ENCODE peak calls at places on chromosomes 11 and 22, in nine cellular contexts. F is right lobe of liver, G is MM.1S, Y is stomach, C is upper lobe of right lung, J is heart right ventricle, N is kidney epithelial cell, V is pancreas, O is uterus. I is an unnamed sample. For H3K36me3, the result is how much of the 10 kb centered on the place peaks cover.

GRCh38 chr11:69122642-69123431 is 32.9 kb upstream of the SMIM38 start:
- DNase-seq in G (no peak), Y (peak), F (peak), O (no peak), C (peak), V (peak), N (peak), J (peak), I (no peak)

GRCh38 chr11:33266418-33267215 is 9.4 kb downstream of the HIPK3 start:
- DNase-seq in V (no peak), Y (no peak), G (no peak), C (peak), N (no peak), J (peak), O (peak), F (no peak), I (no peak)

GRCh38 chr11:76661835-76662434 is 8.6 kb downstream of the LRRC32 start:
- DNase-seq in N (no peak), Y (no peak), J (no peak), F (peak), O (no peak), G (no peak), V (peak), C (no peak), I (no peak)

GRCh38 chr22:49663823-49664222 is 163.8 kb downstream of the BRD1 start:
- DNase-seq in V (no peak), F (peak), N (no peak), O (no peak), J (no peak), Y (no peak), G (no peak), C (peak), I (no peak)

GRCh38 chr11:82927264-82927880 is 25.8 kb downstream of the DDIAS start:
- DNase-seq in Y (no peak), G (peak), V (no peak), F (no peak), C (no peak), J (peak), N (peak), O (no peak), I (no peak)

GRCh38 chr11:115707180-115707905 is 203.1 kb upstream of the CADM1 start:
- DNase-seq in C (no peak), V (no peak), N (no peak), Y (no peak), G (no peak), F (no peak), O (no peak), J (no peak), I (no peak)

GRCh38 chr11:112826788-112827187 is 134.4 kb upstream of the NCAM1 start:
- DNase-seq in O (no peak), N (no peak), F (no peak), J (no peak), C (no peak), Y (no peak), V (no peak), G (no peak), I (no peak)

GRCh38 chr11:82858556-82859091 is 41.6 kb downstream of the PRCP start:
- DNase-seq in J (no peak), O (no peak), G (no peak), Y (no peak), F (no peak), C (no peak), V (no peak), N (no peak), I (peak)

GRCh38 chr22:44224166-44224565 is 43.4 kb downstream of the PARVG start:
- DNase-seq in C (no peak), J (no peak), O (no peak), N (no peak), G (no peak), V (no peak), F (no peak), Y (no peak), I (no peak)

GRCh38 chr11:18472587-18472986 is 16.9 kb downstream of the LDHAL6A start:
- DNase-seq in O (no peak), G (no peak), J (no peak), C (no peak), N (no peak), V (no peak), F (no peak), Y (no peak), I (no peak)

GRCh38 chr22:40040927-40041326 is 46.2 kb downstream of the FAM83F start:
- DNase-seq in Y (no peak), J (peak), G (no peak), N (peak), F (peak), V (no peak), C (peak), O (peak), I (no peak)

GRCh38 chr11:131511794-131512193 is 141.4 kb downstream of the NTM start:
- DNase-seq in N (no peak), O (no peak), V (peak), Y (peak), J (no peak), F (peak), G (peak), C (no peak), I (no peak)

GRCh38 chr11:11486002-11486401 is 133.0 kb upstream of the CSNK2A3 start:
- DNase-seq in G (no peak), N (no peak), J (no peak), F (peak), C (peak), Y (peak), O (no peak), V (no peak), I (no peak)

GRCh38 chr11:87535513-87535912 is 497.8 kb downstream of the TMEM135 start:
- DNase-seq in Y (no peak), O (no peak), N (no peak), J (no peak), G (no peak), F (no peak), V (no peak), C (no peak), I (no peak)

GRCh38 chr22:44045171-44045570 is 21.1 kb downstream of the PARVB start:
- DNase-seq in G (no peak), C (no peak), J (no peak), F (no peak), O (no peak), N (no peak), Y (no peak), V (no peak), I (no peak)

GRCh38 chr11:11296434-11296833 is 56.6 kb downstream of the CSNK2A3 start:
- DNase-seq in Y (no peak), F (no peak), C (no peak), N (no peak), O (no peak), G (no peak), J (no peak), V (no peak), I (no peak)

GRCh38 chr11:72569966-72570892 is 104.0 kb downstream of the PDE2A start:
- DNase-seq in C (no peak), V (no peak), N (peak), O (no peak), Y (peak), G (no peak), F (peak), J (no peak), I (no peak)

GRCh38 chr22:38176170-38176741 is 5.4 kb downstream of the PLA2G6 start:
- DNase-seq in N (peak), Y (peak), F (no peak), J (peak), G (no peak), O (peak), C (peak), V (peak), I (peak)

GRCh38 chr22:30212363-30212995 is 34.1 kb downstream of the LIF start:
- DNase-seq in V (no peak), J (peak), G (no peak), N (peak), O (peak), Y (peak), F (no peak), C (peak), I (peak)

GRCh38 chr11:70666336-70666735 is 268.0 kb downstream of the CTTN start:
- DNase-seq in V (no peak), F (no peak), Y (no peak), C (no peak), O (no peak), G (no peak), N (no peak), J (no peak), I (no peak)

GRCh38 chr11:130162733-130163132 is 3.2 kb downstream of the ST14 start:
- DNase-seq in V (no peak), Y (no peak), J (no peak), C (no peak), N (no peak), F (no peak), G (peak), O (no peak), I (no peak)

GRCh38 chr22:37218771-37219411 is 6.6 kb upstream of the SSTR3 start:
- DNase-seq in C (no peak), G (peak), O (no peak), N (no peak), J (no peak), Y (no peak), F (no peak), V (no peak), I (no peak)

GRCh38 chr22:50162391-50162956 is 8.1 kb upstream of the PANX2 start:
- DNase-seq in Y (no peak), G (no peak), V (no peak), C (no peak), J (no peak), N (no peak), F (no peak), O (no peak), I (no peak)

GRCh38 chr11:35359321-35360058 is 59.9 kb downstream of the SLC1A2 start:
- DNase-seq in Y (no peak), G (no peak), J (no peak), V (no peak), C (no peak), F (peak), N (no peak), O (no peak), I (no peak)

DNA sequence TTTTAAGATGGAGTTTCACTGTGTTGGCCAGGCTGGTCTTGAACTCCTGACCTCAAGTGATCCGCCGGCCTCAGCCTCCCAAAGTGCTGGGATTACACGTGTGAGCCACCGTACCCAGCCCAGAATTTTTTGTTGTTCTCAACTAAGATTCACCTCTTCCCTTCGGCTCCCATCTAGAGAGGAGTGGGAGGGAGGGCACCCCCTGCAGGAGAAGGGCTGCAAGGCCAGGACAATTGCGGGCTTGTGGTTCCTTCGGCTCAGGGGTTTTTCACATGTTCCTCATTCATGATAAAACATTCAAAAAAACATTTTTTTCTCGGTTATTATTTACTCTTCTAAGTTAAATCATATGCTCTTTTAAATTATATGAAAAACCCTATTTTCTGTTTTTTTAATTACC is 201.1 kb upstream of the LRRC4C start:
- DNase-seq in C (no peak), J (no peak), N (no peak), O (no peak), F (no peak), V (no peak), Y (no peak), G (no peak), I (no peak)
- TF ChIP-seq CTCF in C (no peak), J (no peak), N (peak), O (no peak), F (no peak), V (no peak), Y (no peak), G (no peak), I (no peak)

DNA sequence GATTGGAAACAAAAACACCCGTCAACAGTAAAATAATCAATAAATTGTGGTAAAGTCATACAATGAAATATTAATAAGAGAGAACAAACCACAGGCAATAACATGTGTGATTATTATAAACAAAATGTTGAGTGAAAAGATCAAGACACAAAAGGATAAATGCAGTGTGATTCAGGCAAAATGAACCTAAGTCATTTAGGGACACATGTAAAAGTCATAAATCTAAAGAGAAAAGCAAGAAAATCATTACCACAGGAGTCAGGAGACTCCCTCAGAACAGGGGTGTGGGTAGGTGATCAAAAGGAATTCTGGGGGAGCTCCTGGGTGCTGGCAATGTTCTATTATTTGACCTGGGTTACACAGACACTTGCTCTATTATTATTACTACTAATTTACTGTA is 47.9 kb upstream of the PPP2R1B start:
- DNase-seq in N (no peak), V (no peak), J (no peak), O (no peak), G (no peak), F (no peak), C (no peak), Y (no peak), I (no peak)
- H3K36me3 ChIP-seq in N (under half), V (under half), J (under half), O (under half), G (under half), F (under half), C (under half), Y (under half), I (under half)

GRCh38 chr11:839875-840617 is 2.3 kb downstream of the POLR2L start:
- DNase-seq in V (no peak), C (no peak), N (no peak), Y (no peak), O (no peak), J (no peak), G (no peak), F (no peak), I (no peak)
- H3K4me3 ChIP-seq in V (peak), C (peak), N (no peak), Y (peak), O (no peak), J (no peak), G (no peak), F (no peak), I (peak)

DNA sequence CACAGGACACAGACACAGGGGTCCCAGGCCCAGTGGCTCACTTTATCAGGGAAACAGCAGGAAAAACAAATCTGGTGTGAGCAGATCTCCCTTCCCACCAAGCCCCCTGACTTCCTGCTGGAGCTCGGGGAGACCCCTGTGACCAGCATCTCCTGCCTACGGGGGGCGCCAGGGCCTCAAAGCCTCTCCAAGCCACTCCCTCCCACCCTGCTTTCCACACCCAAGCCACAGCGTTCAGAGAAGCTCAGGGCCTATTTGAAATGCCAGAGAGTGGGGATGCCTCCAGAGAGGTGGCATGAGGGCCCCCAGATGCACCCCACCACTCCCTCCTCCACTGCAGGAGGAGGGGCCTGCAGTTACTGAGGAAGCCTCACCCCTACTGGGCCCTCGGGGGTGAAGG is 5.7 kb upstream of the CDKN1C start:
- DNase-seq in N (no peak), C (no peak), J (no peak), V (no peak), F (no peak), Y (no peak), G (no peak), O (no peak), I (no peak)
- TF ChIP-seq CTCF in N (peak), C (no peak), J (no peak), V (no peak), F (no peak), Y (no peak), G (no peak), O (no peak), I (no peak)